ENCODE peak calls at places on chromosomes 2 and 18, in nine cellular contexts. R is neural progenitor cell; I is foreskin melanocyte; U is stimulated activated CD8-positive, alpha-beta memory T cell treated with anti-CD3 and anti-CD28 coated beads, Interleukin-2, amount 100 ng/mL, for 1 hour; X is transverse colon; K is HL-60; L is NCI-H2029; D is COLO829; S is HFFc6. N is an unnamed sample.

GRCh38 chr18:9575558-9575957 is 38.8 kb downstream of the PPP4R1 start:
- DNase-seq in L (peak), R (peak), K (peak), U (no peak), D (peak), S (peak), I (peak), X (peak), N (peak)

GRCh38 chr2:77746780-77747179 is 224.6 kb upstream of the LRRTM4 start:
- DNase-seq in D (peak), L (peak), R (no peak), X (no peak), K (no peak), S (no peak), I (peak), U (no peak), N (no peak)

GRCh38 chr2:134462791-134463725 is 209.2 kb downstream of the MGAT5 start:
- DNase-seq in S (no peak), R (no peak), L (no peak), K (no peak), X (no peak), D (no peak), U (no peak), I (no peak), N (no peak)

GRCh38 chr18:37316468-37316867 is 249.1 kb downstream of the CELF4 start:
- DNase-seq in R (no peak), U (no peak), K (no peak), I (no peak), X (no peak), D (no peak), L (no peak), S (no peak), N (no peak)

GRCh38 chr18:49613141-49613641 is 51.3 kb downstream of the LIPG start:
- DNase-seq in D (peak), R (peak), U (no peak), X (no peak), K (no peak), L (no peak), S (no peak), I (peak), N (no peak)

GRCh38 chr2:187716301-187716700 is 162.1 kb upstream of the TFPI start:
- DNase-seq in K (no peak), S (no peak), R (no peak), I (no peak), L (no peak), X (no peak), D (no peak), U (no peak), N (no peak)

GRCh38 chr2:63614448-63614968 is 25.7 kb downstream of the MDH1 start:
- DNase-seq in D (no peak), L (no peak), R (peak), S (peak), X (no peak), I (no peak), K (no peak), U (no peak), N (no peak)

GRCh38 chr18:27750014-27750413 is 426.9 kb downstream of the CDH2 start:
- DNase-seq in K (no peak), X (no peak), D (peak), R (peak), U (no peak), L (peak), I (peak), S (peak), N (peak)